ENCODE peak calls at places on chromosomes 12 and 14, in seven cellular contexts. M is trophoblast cell; U is CD4-positive, alpha-beta memory T cell; F is RWPE2; C is mucosa of descending colon; E is effector memory CD4-positive, alpha-beta T cell; P is right lobe of liver. S is an unnamed sample. For H3K9me3 and H3K4me1, the result is how much of the 10 kb centered on the place peaks cover.

GRCh38 chr12:32780111-32780510 is 24.4 kb upstream of the YARS2 start:
- DNase-seq in M (no peak), U (no peak), F (no peak), C (no peak), E (no peak), P (no peak), S (no peak)

GRCh38 chr14:75821828-75822521 is 159.8 kb downstream of the TGFB3 start:
- DNase-seq in M (no peak), U (no peak), F (no peak), C (no peak), E (no peak), P (no peak), S (no peak)

GRCh38 chr12:92538970-92539749 is 163.6 kb upstream of the PLEKHG7 start:
- DNase-seq in M (peak), U (no peak), F (no peak), C (no peak), E (no peak), P (no peak), S (no peak)

GRCh38 chr14:71527807-71528206 is 404.4 kb upstream of the RGS6 start:
- DNase-seq in M (no peak), U (no peak), F (no peak), C (no peak), E (no peak), P (no peak), S (no peak)

GRCh38 chr14:50544911-50545310 is 12.5 kb upstream of the MAP4K5 start:
- DNase-seq in M (no peak), U (no peak), F (no peak), C (no peak), E (no peak), P (no peak), S (no peak)

GRCh38 chr14:52220924-52221802 is 46.3 kb upstream of the PTGDR start:
- DNase-seq in M (no peak), U (peak), F (no peak), C (no peak), E (no peak), P (no peak), S (no peak)

GRCh38 chr12:2300168-2300567 is 247.4 kb downstream of the CACNA1C start:
- DNase-seq in M (no peak), U (no peak), F (no peak), C (no peak), E (no peak), P (no peak), S (peak)

GRCh38 chr14:74860179-74860578 is 15.8 kb downstream of the PROX2 start:
- DNase-seq in M (no peak), U (no peak), F (no peak), C (no peak), E (no peak), P (no peak), S (no peak)

GRCh38 chr12:132950844-132951535 is 5.1 kb downstream of the ZNF605 start:
- DNase-seq in M (no peak), U (no peak), F (no peak), C (no peak), E (no peak), P (no peak), S (no peak)
- H3K9me3 ChIP-seq in M (half or more), U (under half), F (under half), C (half or more), E (under half), P (under half), S (half or more)

GRCh38 chr14:47674546-47675238 is 713 bp downstream of the MDGA2 start:
- DNase-seq in M (no peak), U (no peak), F (no peak), C (no peak), E (no peak), P (no peak), S (no peak)
- H3K4me3 ChIP-seq in M (peak), U (no peak), F (no peak), C (no peak), E (no peak), P (no peak), S (peak)

GRCh38 chr12:104460041-104460757 is 3.5 kb downstream of the CHST11 start:
- DNase-seq in M (no peak), U (no peak), F (no peak), C (no peak), E (no peak), P (no peak), S (no peak)
- H3K4me1 ChIP-seq in M (under half), U (half or more), F (under half), C (under half), E (half or more), P (under half), S (under half)

GRCh38 chr14:19838433-19838832 is 34.9 kb downstream of the OR4N2 start:
- DNase-seq in M (no peak), U (no peak), F (no peak), C (no peak), E (no peak), P (no peak), S (no peak)
- H3K9me3 ChIP-seq in M (under half), U (under half), F (under half), C (half or more), E (under half), P (under half), S (under half)